ENCODE peak calls at places on chromosome 6, in ten cellular contexts. Y is activated CD8-positive, alpha-beta memory T cell treated with anti-CD3 and anti-CD28 coated beads for 1 hour; L is GM19239; Z is GM10248; K is putamen; J is left cardiac atrium; N is AG04450; C is stimulated activated naive CD4-positive, alpha-beta T cell; G is fibroblast of pulmonary artery; O is activated naive CD4-positive, alpha-beta T cell. H is an unnamed sample.
A peak's percentile ranks its signal among the peaks of the same experiment; 100 is the strongest.

GRCh38 chr6:53284901-53285300 is 63.8 kb downstream of the ELOVL5 start:
- DNase-seq in K (no peak), J (no peak), Y (no peak), G (no peak), Z (no peak), L (no peak), N (no peak), O (no peak), C (no peak), H (no peak)

GRCh38 chr6:149750136-149750609 is 632 bp downstream of the PCMT1 start:
- DNase-seq in C (peak; percentile 13), K (peak; percentile 57), G (peak; percentile 38), Y (peak; percentile 11), J (no peak), O (no peak), Z (peak; percentile 68), N (no peak), L (peak; percentile 8), H (no peak)

GRCh38 chr6:83057705-83058321 is 7.8 kb downstream of the UBE3D start:
- DNase-seq in K (peak; percentile 50), C (no peak), Z (peak; percentile 28), J (peak; percentile 26), Y (no peak), O (no peak), N (no peak), G (peak; percentile 69), L (no peak), H (no peak)

GRCh38 chr6:62400521-62401259 is 114.7 kb upstream of the KHDRBS2 start:
- DNase-seq in G (no peak), J (no peak), C (no peak), Y (no peak), Z (no peak), O (no peak), L (no peak), K (no peak), N (no peak), H (no peak)

GRCh38 chr6:106620931-106621672 is 8.2 kb downstream of the RTN4IP1 start:
- DNase-seq in O (no peak), J (no peak), L (no peak), C (no peak), K (no peak), Y (no peak), G (peak; percentile 5), N (no peak), Z (no peak), H (no peak)

GRCh38 chr6:166572370-166573261 is 13.9 kb downstream of the RAMACL start:
- DNase-seq in J (no peak), N (peak; percentile 86), G (peak; percentile 39), K (no peak), O (no peak), C (no peak), Y (no peak), Z (no peak), L (no peak), H (no peak)

GRCh38 chr6:141996823-141997222 is 135.9 kb upstream of the GJE1 start:
- DNase-seq in Z (no peak), Y (no peak), C (no peak), O (no peak), G (no peak), N (no peak), J (no peak), K (no peak), L (no peak), H (no peak)

GRCh38 chr6:2791124-2792050 is 26.2 kb downstream of the WRNIP1 start:
- DNase-seq in N (peak; percentile 84), K (no peak), Z (peak; percentile 73), G (peak; percentile 89), L (peak; percentile 66), Y (no peak), O (peak; percentile 8), J (peak; percentile 72), C (peak; percentile 9), H (peak; percentile 13)

GRCh38 chr6:5865492-5866031 is 141.2 kb downstream of the NRN1 start:
- DNase-seq in K (no peak), Y (no peak), G (no peak), J (no peak), O (no peak), C (no peak), N (no peak), L (no peak), Z (no peak), H (no peak)

GRCh38 chr6:150514806-150515362 is 84.8 kb upstream of the PLEKHG1 start:
- DNase-seq in Z (no peak), L (no peak), N (no peak), K (no peak), Y (no peak), C (no peak), J (no peak), G (no peak), O (no peak), H (no peak)

GRCh38 chr6:110618591-110619267 is 142.3 kb upstream of the SLC22A16 start:
- DNase-seq in Y (no peak), J (no peak), O (no peak), Z (no peak), L (no peak), N (no peak), G (peak; percentile 18), C (no peak), K (peak; percentile 44), H (peak; percentile 11)

GRCh38 chr6:33695451-33695855 is 16.0 kb downstream of the UQCC2 start:
- DNase-seq in O (no peak), N (no peak), K (no peak), Y (no peak), J (peak; percentile 33), Z (no peak), C (no peak), G (no peak), L (no peak), H (no peak)

GRCh38 chr6:161439093-161439492 is 165.2 kb upstream of the AGPAT4 start:
- DNase-seq in G (peak; percentile 96), N (peak; percentile 63), C (no peak), Y (no peak), K (peak; percentile 88), J (peak; percentile 79), L (no peak), Z (no peak), O (no peak), H (no peak)

GRCh38 chr6:47242483-47243386 is 67.0 kb downstream of the TNFRSF21 start:
- DNase-seq in K (peak; percentile 45), O (peak; percentile 8), G (peak; percentile 97), J (peak; percentile 88), C (peak; percentile 7), N (peak; percentile 69), Z (peak; percentile 86), L (peak; percentile 59), Y (peak; percentile 37), H (peak; percentile 72)

GRCh38 chr6:129207832-129208231 is 324.9 kb downstream of the LAMA2 start:
- DNase-seq in J (no peak), G (no peak), Z (no peak), N (no peak), K (no peak), L (no peak), O (no peak), C (no peak), Y (no peak), H (no peak)

GRCh38 chr6:36131517-36132220 is 1.4 kb downstream of the MAPK13 start:
- DNase-seq in O (peak; percentile 13), L (peak; percentile 88), Y (no peak), J (no peak), Z (peak; percentile 84), C (no peak), K (no peak), N (peak; percentile 15), G (peak; percentile 85), H (peak; percentile 92)

GRCh38 chr6:2659882-2660281 is 90.8 kb downstream of the MYLK4 start:
- DNase-seq in Z (no peak), N (no peak), Y (no peak), L (no peak), G (peak; percentile 21), O (no peak), J (no peak), K (no peak), C (no peak), H (no peak)

GRCh38 chr6:9205645-9206044 is 770.3 kb upstream of the SLC35B3 start:
- DNase-seq in O (no peak), Z (no peak), G (no peak), Y (no peak), L (no peak), C (no peak), J (no peak), K (no peak), N (no peak), H (no peak)

GRCh38 chr6:118886641-118887040 is 7.3 kb upstream of the ASF1A start:
- DNase-seq in Y (no peak), N (no peak), Z (no peak), J (no peak), C (no peak), L (no peak), K (no peak), G (no peak), O (no peak), H (no peak)

GRCh38 chr6:111823831-111824607 is 49.2 kb downstream of the FYN start:
- DNase-seq in K (no peak), N (peak; percentile 26), G (peak; percentile 84), Z (no peak), C (peak; percentile 16), O (no peak), Y (no peak), L (no peak), J (no peak), H (no peak)

GRCh38 chr6:30684386-30685156 is 1.9 kb downstream of the PPP1R18 start:
- DNase-seq in Y (peak; percentile 30), L (no peak), O (peak; percentile 22), G (peak; percentile 50), N (no peak), J (peak; percentile 67), Z (peak; percentile 61), C (peak; percentile 31), K (no peak), H (no peak)

GRCh38 chr6:63690210-63690609 is 54.6 kb downstream of the PHF3 start:
- DNase-seq in O (no peak), L (no peak), N (no peak), Z (no peak), G (peak; percentile 17), Y (no peak), J (no peak), C (no peak), K (no peak), H (no peak)

GRCh38 chr6:82751718-82752117 is 313.9 kb downstream of the UBE3D start:
- DNase-seq in Z (no peak), Y (no peak), J (no peak), K (no peak), L (no peak), C (no peak), N (no peak), G (no peak), O (no peak), H (no peak)

GRCh38 chr6:43575105-43575771 is 600 bp downstream of the XPO5 start:
- DNase-seq in K (peak; percentile 4), O (no peak), J (no peak), G (peak; percentile 13), Z (no peak), Y (no peak), C (no peak), L (peak; percentile 19), N (no peak), H (no peak)

GRCh38 chr6:169905041-169905807 is 153.8 kb downstream of the ERMARD start:
- DNase-seq in Y (no peak), L (no peak), G (peak; percentile 87), C (no peak), Z (no peak), O (no peak), N (no peak), J (peak; percentile 66), K (peak; percentile 11), H (no peak)

GRCh38 chr6:166998256-166999144 is 697 bp upstream of the CEP43 start:
- DNase-seq in Y (no peak), K (no peak), G (no peak), N (no peak), C (no peak), J (peak; percentile 37), O (no peak), Z (peak; percentile 32), L (no peak), H (no peak)

GRCh38 chr6:95725344-95725743 is 148.0 kb downstream of the MANEA start:
- DNase-seq in G (no peak), J (no peak), C (no peak), N (no peak), Z (no peak), O (no peak), Y (no peak), L (no peak), K (no peak), H (no peak)

GRCh38 chr6:157488058-157488457 is 107.1 kb downstream of the ZDHHC14 start:
- DNase-seq in N (no peak), Y (no peak), G (no peak), J (no peak), O (no peak), K (no peak), C (no peak), L (no peak), Z (no peak), H (no peak)